ENCODE peak calls at places on chromosomes 4 and X, in nine cellular contexts. T is PC-3; V is psoas muscle; W is mucosa of descending colon; U is pancreas; A is AG04450; S is ovary; D is naive thymus-derived CD4-positive, alpha-beta T cell; I is tibial artery. L is an unnamed sample.

GRCh38 chrX:78658851-78659744 is at the start of gene RTL3:
- DNase-seq in T (peak; percentile 73), S (no peak), I (no peak), V (no peak), W (no peak), U (no peak), A (no peak), D (no peak), L (no peak)

GRCh38 chr4:67700119-67700873 is 659 bp downstream of the UBA6 start:
- DNase-seq in I (no peak), A (no peak), U (no peak), D (peak; percentile 25), V (no peak), S (no peak), T (peak; percentile 52), W (no peak), L (no peak)

GRCh38 chr4:48336471-48336870 is 4.9 kb upstream of the SLAIN2 start:
- DNase-seq in A (no peak), D (no peak), T (no peak), V (no peak), W (no peak), U (no peak), S (no peak), I (no peak), L (no peak)

GRCh38 chr4:1882850-1883271 is 11.7 kb downstream of the NSD2 start:
- DNase-seq in I (no peak), T (no peak), V (no peak), A (no peak), S (no peak), D (no peak), U (no peak), W (no peak), L (no peak)

GRCh38 chr4:155371432-155372043 is 5.2 kb downstream of the MAP9 start:
- DNase-seq in U (no peak), I (no peak), T (peak; percentile 61), A (no peak), D (no peak), V (no peak), W (no peak), S (no peak), L (no peak)

GRCh38 chrX:87049567-87049966 is 468.0 kb upstream of the KLHL4 start:
- DNase-seq in A (no peak), W (no peak), U (no peak), V (no peak), D (no peak), T (no peak), I (no peak), S (no peak), L (no peak)

GRCh38 chr4:113394730-113395530 is 345.5 kb downstream of the ANK2 start:
- DNase-seq in T (peak; percentile 92), D (peak; percentile 48), V (no peak), W (no peak), A (peak; percentile 74), U (peak; percentile 63), I (peak; percentile 43), S (no peak), L (no peak)

GRCh38 chr4:55553442-55553841 is 6.7 kb upstream of the CLOCK start:
- DNase-seq in S (peak; percentile 50), T (no peak), V (no peak), I (peak; percentile 25), U (peak; percentile 12), A (no peak), W (no peak), D (no peak), L (no peak)

GRCh38 chr4:189062047-189062820 is 878.4 kb upstream of the FRG1 start:
- DNase-seq in S (no peak), I (no peak), V (no peak), U (no peak), D (no peak), T (no peak), A (no peak), W (no peak), L (no peak)

DNA sequence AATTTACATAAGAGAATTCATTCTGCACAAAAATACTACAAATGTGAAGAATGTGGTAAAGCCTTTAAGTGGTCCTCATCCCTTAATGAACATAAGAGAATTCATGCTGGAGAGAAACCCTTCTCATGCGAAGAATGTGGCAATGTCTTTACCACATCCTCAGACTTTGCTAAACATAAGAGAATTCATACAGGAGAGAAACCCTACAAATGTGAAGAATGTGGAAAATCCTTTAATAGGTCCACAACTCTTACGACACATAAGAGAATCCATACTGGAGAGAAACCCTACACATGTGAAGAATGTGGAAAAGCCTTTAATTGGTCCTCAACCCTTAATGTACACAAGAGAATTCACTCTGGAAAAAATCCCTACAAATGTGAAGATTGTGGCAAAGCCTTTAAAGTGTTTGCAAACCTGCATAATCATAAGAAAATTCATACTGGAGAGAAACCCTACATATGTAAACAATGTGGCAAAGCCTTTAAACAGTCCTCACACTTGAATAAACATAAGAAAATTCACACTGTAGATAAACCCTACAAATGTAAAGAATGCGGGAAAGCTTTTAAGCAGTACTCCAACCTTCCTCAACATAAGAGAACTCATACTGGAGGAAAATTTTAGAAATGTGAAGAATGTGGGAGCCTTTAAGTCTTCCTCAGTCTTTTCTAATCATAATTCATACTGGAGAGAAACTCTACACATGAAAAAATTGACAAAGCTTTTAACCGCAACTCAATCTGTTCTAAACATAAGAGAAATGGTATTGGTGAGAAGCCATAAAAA is 37.4 kb downstream of the ZNF718 start:
- DNase-seq in U (no peak), A (no peak), D (no peak), W (no peak), S (no peak), I (no peak), T (no peak), V (no peak), L (no peak)
- H3K9me3 ChIP-seq in U (peaks cover 33% of the 10 kb centered on the region), A (peaks cover 22% of the 10 kb centered on the region), D (peaks cover 74% of the 10 kb centered on the region), W (peaks cover 100% of the 10 kb centered on the region), S (peaks cover 28% of the 10 kb centered on the region), I (peaks cover 85% of the 10 kb centered on the region), T (peaks cover 46% of the 10 kb centered on the region), V (peaks cover 98% of the 10 kb centered on the region), L (peaks cover 53% of the 10 kb centered on the region)

GRCh38 chrX:107708762-107709161 is 66.8 kb downstream of the TSC22D3 start:
- DNase-seq in A (peak; percentile 32), T (no peak), U (no peak), W (no peak), V (no peak), D (no peak), I (no peak), S (no peak), L (no peak)

GRCh38 chrX:107711521-107712041 is 64.0 kb downstream of the TSC22D3 start:
- DNase-seq in T (no peak), W (no peak), V (no peak), S (no peak), D (peak; percentile 9), U (no peak), A (no peak), I (no peak), L (no peak)

GRCh38 chrX:107712231-107713204 is 63.1 kb downstream of the TSC22D3 start:
- DNase-seq in I (peak; percentile 71), T (no peak), S (no peak), D (peak; percentile 60), U (no peak), W (no peak), A (no peak), V (peak; percentile 54), L (peak; percentile 76)

GRCh38 chrX:107709266-107709795 is 66.3 kb downstream of the TSC22D3 start:
- DNase-seq in W (no peak), S (no peak), T (no peak), I (no peak), U (no peak), V (no peak), A (no peak), D (no peak), L (no peak)

DNA sequence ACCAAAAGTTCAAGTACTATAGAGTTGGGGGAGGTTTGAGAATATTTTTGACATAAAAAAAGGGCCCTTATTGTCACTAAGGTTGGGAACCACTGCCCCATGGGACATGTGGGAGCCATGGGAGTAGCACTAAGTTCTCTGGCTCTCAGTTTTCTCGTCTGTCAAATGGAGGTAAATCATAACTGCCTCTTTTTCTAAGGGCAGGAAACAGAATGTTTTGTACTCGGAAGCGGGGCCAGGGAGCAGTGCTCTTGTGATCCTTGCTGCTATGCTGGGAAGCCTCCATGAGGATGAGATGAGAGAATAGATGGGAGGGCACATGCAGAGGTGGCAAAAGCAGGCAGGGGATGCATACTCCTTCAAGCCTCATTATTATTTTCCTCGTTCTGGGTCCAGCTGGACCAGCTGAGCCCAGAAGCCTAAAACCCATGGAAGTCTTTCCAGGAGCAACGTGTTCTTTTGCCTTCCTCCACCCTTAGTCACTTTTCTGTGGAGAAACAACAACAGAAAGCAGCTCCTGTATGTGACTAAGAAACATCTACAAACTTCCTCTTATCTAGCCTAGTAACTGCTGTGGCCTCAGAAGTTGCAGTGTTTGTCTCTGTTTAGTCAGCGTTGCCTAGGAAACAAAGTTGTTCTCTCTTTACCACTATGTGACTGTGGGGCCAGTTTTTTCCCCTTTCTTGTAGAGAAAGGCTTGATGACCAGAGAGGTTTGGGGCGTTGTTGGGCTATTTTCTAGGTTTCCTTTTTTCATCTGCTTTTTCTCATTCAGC is 64.8 kb downstream of the TSC22D3 start:
- DNase-seq in W (no peak), I (peak; percentile 66), U (peak; percentile 37), S (no peak), T (peak; percentile 90), A (peak; percentile 55), V (peak; percentile 48), D (peak; percentile 86), L (no peak)
- H3K4me3 ChIP-seq in W (no peak overlapping the region), I (peak overlapping the region; percentile 86), U (no peak overlapping the region), S (no peak overlapping the region), T (no peak overlapping the region), A (no peak overlapping the region), V (no peak overlapping the region), D (peak overlapping the region; percentile 49), L (no peak overlapping the region)

DNA sequence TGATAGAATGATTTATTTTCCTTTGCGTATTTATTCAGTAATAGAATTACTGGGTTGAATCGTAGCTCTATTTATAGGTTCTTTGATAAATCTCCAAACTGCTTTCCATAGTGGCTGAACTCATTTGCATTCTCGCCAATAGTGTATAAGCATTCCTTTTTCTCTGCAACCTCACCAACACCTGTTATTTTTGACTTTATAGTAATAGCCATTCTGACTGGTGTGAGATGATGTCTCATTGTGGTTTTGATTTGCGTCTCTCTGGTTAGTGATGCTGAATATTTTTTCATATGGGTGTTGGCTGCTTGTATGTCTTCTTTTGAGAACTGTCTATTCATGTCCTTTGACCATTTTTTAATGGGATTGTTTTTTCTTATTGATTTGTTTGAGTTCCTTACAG is 160.7 kb downstream of the MID1IP1 start:
- DNase-seq in V (no peak), D (no peak), U (no peak), I (no peak), S (no peak), W (no peak), T (no peak), A (no peak), L (no peak)
- H3K9me3 ChIP-seq in V (peaks cover 10% of the 10 kb centered on the region), D (no peaks in the 10 kb centered on the region), U (no peaks in the 10 kb centered on the region), I (no peaks in the 10 kb centered on the region), S (no peaks in the 10 kb centered on the region), W (no peaks in the 10 kb centered on the region), T (no peaks in the 10 kb centered on the region), A (peaks cover 5% of the 10 kb centered on the region), L (no peaks in the 10 kb centered on the region)

GRCh38 chr4:54073481-54073880 is 9.1 kb upstream of the CHIC2 start:
- DNase-seq in W (no peak), A (no peak), V (no peak), S (no peak), I (no peak), T (no peak), U (no peak), D (no peak), L (no peak)

GRCh38 chr4:54082168-54082567 is 17.8 kb upstream of the CHIC2 start:
- DNase-seq in D (no peak), A (peak; percentile 99), I (no peak), V (no peak), U (peak; percentile 49), S (no peak), W (no peak), T (peak; percentile 100), L (no peak)

GRCh38 chr4:54077812-54078211 is 13.4 kb upstream of the CHIC2 start:
- DNase-seq in T (peak; percentile 70), W (no peak), S (no peak), D (no peak), U (no peak), V (no peak), A (no peak), I (no peak), L (no peak)

GRCh38 chr4:54076673-54077072 is 12.3 kb upstream of the CHIC2 start:
- DNase-seq in A (no peak), S (no peak), T (peak; percentile 63), V (no peak), D (no peak), W (no peak), U (no peak), I (no peak), L (no peak)
- H3K4me3 ChIP-seq in A (no peak overlapping the region), S (no peak overlapping the region), T (peak overlapping the region; percentile 4), V (no peak overlapping the region), D (no peak overlapping the region), W (no peak overlapping the region), U (no peak overlapping the region), I (no peak overlapping the region), L (no peak overlapping the region)

L was measured in right atrium auricular region.